ENCODE peak calls at places on chromosomes 13 and 19, in six cellular contexts. V is HepG2, G is H1, L is GM12891, X is K562, I is GM12878. A is an unnamed sample.

GRCh38 chr13:36051082-36051481 is 80.1 kb downstream of the DCLK1 start:
- DNase-seq in V (no peak), G (no peak), L (no peak), X (no peak), I (no peak), A (no peak)

GRCh38 chr13:98957731-98958442 is 20.0 kb downstream of the DOCK9 start:
- DNase-seq in V (no peak), G (no peak), L (no peak), X (no peak), I (no peak), A (no peak)

GRCh38 chr19:7382694-7383093 is 34.0 kb downstream of the ARHGEF18 start:
- DNase-seq in V (no peak), G (no peak), L (no peak), X (no peak), I (no peak), A (no peak)

GRCh38 chr19:45005787-45006186 is 4.5 kb downstream of the RELB start:
- DNase-seq in V (no peak), G (no peak), L (no peak), X (no peak), I (no peak), A (no peak)

GRCh38 chr13:109665781-109666249 is 120.6 kb downstream of the IRS2 start:
- DNase-seq in V (no peak), G (no peak), L (no peak), X (no peak), I (no peak), A (no peak)

GRCh38 chr13:52903320-52903719 is 54.9 kb upstream of the PCDH8 start:
- DNase-seq in V (no peak), G (no peak), L (peak), X (no peak), I (peak), A (peak)

GRCh38 chr19:15114153-15114540 is 6.9 kb downstream of the SYDE1 start:
- DNase-seq in V (no peak), G (no peak), L (no peak), X (no peak), I (no peak), A (no peak)

GRCh38 chr13:99408703-99409000 is 92.6 kb upstream of the TM9SF2 start:
- DNase-seq in V (no peak), G (no peak), L (no peak), X (no peak), I (no peak), A (no peak)

GRCh38 chr19:53463263-53463662 is 4.3 kb upstream of the ZNF813 start:
- DNase-seq in V (no peak), G (peak), L (no peak), X (peak), I (no peak), A (no peak)

GRCh38 chr19:7120499-7120898 is 51.0 kb downstream of the ZNF557 start:
- DNase-seq in V (no peak), G (no peak), L (no peak), X (no peak), I (no peak), A (no peak)

GRCh38 chr13:100848304-100848703 is 173.7 kb upstream of the TMTC4 start:
- DNase-seq in V (no peak), G (no peak), L (no peak), X (peak), I (no peak), A (no peak)

GRCh38 chr13:74641586-74641985 is 507.4 kb upstream of the KLF12 start:
- DNase-seq in V (no peak), G (no peak), L (no peak), X (no peak), I (no peak), A (no peak)

GRCh38 chr19:7636691-7637373 is at the start of gene STXBP2:
- DNase-seq in V (peak), G (peak), L (peak), X (peak), I (peak), A (peak)

DNA sequence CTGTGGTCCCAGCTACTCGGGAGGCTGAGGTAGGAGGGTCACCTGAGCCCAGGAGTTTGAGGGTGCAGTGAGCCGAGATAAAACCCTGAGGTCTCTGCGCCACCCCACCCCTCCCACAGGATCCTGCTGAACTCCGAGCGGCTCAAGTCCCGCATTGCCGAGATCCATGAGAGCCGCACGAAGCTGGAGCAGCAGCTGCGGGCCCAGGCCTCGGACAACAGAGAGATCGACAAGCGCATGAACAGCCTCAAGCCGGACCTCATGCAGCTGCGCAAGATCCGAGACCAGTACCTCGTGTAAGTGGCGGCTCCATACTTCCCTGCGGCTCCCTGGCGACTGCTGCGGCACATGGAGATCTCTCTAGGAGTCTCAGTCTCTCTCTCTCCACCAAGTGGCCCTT is 6.6 kb upstream of the IFI30 start:
- DNase-seq in V (no peak), G (no peak), L (no peak), X (no peak), I (no peak), A (no peak)
- TF ChIP-seq TAF1 in V (no peak), G (no peak), L (no peak), X (no peak), I (no peak), A (no peak)

GRCh38 chr13:59906413-59907027 is 257.2 kb downstream of the DIAPH3 start:
- DNase-seq in V (peak), G (no peak), L (no peak), X (no peak), I (no peak), A (no peak)
- TF ChIP-seq POLR2AphosphoS5 in V (no peak), G (no peak), L (no peak), X (no peak), I (no peak), A (no peak)

GRCh38 chr19:39833160-39833463 is 850 bp downstream of the DYRK1B start:
- DNase-seq in V (no peak), G (no peak), L (no peak), X (no peak), I (no peak), A (no peak)

GRCh38 chr19:39834287-39834841 is 402 bp upstream of the DYRK1B start:
- DNase-seq in V (no peak), G (no peak), L (no peak), X (no peak), I (no peak), A (no peak)

GRCh38 chr19:39832341-39833083 is 1.4 kb downstream of the DYRK1B start:
- DNase-seq in V (no peak), G (no peak), L (no peak), X (no peak), I (no peak), A (no peak)

GRCh38 chr19:39831679-39832078 is 2.3 kb downstream of the DYRK1B start:
- DNase-seq in V (no peak), G (no peak), L (no peak), X (no peak), I (no peak), A (no peak)

DNA sequence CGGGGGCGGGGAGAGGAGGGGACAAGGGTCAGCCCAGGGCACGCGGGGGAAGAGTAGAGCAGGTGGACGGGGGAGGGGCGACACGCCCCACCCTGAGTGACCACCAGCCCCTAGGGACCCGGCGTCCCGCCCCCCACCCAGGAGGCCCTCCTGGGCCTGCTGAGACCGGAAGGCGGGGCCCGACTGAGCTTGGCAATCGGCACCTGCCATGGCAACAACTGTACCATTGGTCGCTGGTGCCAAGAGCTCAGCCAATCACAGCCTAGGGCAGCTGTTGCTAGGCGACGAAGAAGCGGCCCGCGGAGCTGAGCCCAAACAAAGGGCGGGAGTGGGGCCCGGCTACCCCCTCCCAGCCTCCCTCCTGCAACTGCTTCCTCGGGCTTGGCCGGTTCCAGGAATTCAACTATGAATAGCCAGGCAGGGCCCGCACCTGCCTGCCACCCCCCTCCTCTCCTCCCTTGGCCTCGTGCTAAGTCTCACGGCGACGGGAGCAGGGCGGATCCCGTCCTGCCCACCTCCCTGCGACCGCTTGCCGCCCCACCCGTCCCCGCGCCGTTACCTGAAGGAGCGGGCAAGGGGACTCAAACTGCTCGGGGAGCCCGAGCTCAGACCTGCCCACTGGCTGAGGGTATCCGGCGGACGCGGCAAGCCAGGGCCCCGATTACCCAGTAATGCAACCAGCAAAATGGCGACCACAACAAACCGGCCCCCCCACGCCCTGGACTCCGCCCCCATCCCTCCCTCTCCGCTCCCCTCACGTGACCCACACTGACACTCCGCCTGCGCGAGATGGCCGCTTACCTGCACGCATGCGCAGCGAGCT is at the start of gene DYRK1B:
- DNase-seq in V (no peak), G (peak), L (peak), X (peak), I (peak), A (peak)
- TF ChIP-seq POLR2A in V (no peak), G (peak), L (peak), X (peak), I (peak), A (peak)

DNA sequence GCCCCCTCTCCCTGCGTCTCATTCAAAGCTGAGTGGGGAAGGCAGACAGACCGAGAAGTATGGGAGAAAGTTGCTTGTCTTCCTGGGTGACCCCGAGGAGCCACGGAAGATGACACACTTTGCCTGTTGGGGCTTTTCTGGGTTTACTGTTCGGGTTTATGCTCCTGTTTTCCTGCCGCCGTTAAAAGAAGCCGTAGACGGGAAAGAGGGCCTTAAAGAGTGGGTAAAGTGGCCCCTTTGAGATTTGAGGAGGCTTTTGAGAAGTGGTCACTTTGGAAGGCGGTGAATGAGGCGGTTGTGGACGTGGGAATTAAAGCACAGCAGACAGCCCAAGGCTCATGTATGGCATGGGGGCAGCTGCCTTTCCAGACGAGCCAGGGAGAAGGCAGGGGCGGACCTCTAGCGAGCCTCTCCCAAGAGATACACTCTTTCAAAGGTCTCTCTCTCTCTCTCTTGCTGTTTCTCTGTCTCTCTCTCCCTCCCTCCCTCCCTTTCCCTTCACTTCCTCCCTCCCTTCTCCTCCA is 493 bp upstream of the LHFPL6 start:
- DNase-seq in V (no peak), G (no peak), L (no peak), X (no peak), I (no peak), A (no peak)
- TF ChIP-seq TAF1 in V (no peak), G (no peak), L (no peak), X (no peak), I (no peak), A (no peak)

DNA sequence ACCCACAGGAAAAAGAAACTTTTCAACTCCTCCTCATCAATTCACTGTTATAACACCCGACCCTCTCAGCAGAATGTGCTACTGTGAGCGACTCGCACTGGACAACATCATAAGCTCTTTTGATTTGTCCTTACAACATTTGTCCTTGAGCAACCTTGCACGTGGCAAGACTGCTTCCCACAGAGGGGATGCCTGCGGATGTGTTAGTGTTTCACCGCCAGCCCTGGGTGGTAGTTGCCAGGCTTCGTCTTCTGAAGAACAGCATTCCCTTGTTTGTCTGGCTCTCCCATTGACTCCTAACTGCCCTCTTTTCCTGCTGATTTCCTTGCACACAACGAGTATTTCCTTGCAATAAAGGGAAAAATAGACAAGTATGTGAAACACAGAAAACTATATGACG is 111.4 kb upstream of the SLC7A1 start:
- DNase-seq in V (no peak), G (no peak), L (no peak), X (no peak), I (no peak), A (no peak)
- TF ChIP-seq POLR2AphosphoS5 in V (no peak), G (no peak), L (no peak), X (no peak), I (no peak), A (no peak)

GRCh38 chr13:41601718-41602445 is 144.5 kb downstream of the RGCC start:
- DNase-seq in V (no peak), G (no peak), L (no peak), X (no peak), I (no peak), A (no peak)
- TF ChIP-seq POLR2A in V (no peak), G (no peak), L (no peak), X (no peak), I (no peak), A (no peak)